ENCODE peak calls at places on chromosome X, in five cellular contexts. One of them, this sample, is unnamed.

GRCh38 chrX:103431316-103431715 is 55.0 kb downstream of the BEX3 start:
- DNase-seq in K562: no peak
- DNase-seq in GM12878: no peak
- DNase-seq in HepG2: no peak
- DNase-seq in HCT116: no peak
- DNase-seq in this sample: peak

GRCh38 chrX:123854329-123854728 is 5.5 kb upstream of the XIAP start:
- DNase-seq in HCT116: no peak
- DNase-seq in HepG2: no peak
- DNase-seq in GM12878: no peak
- DNase-seq in K562: no peak
- DNase-seq in this sample: no peak

GRCh38 chrX:1492421-1493012 is 39.8 kb upstream of the ASMTL start:
- DNase-seq in K562: no peak
- DNase-seq in GM12878: no peak
- DNase-seq in HCT116: no peak
- DNase-seq in HepG2: no peak
- DNase-seq in this sample: no peak

GRCh38 chrX:48834383-48834709 is 1.1 kb downstream of the PCSK1N start:
- DNase-seq in GM12878: no peak
- DNase-seq in K562: no peak
- DNase-seq in HCT116: no peak
- DNase-seq in HepG2: no peak
- DNase-seq in this sample: no peak

GRCh38 chrX:135931644-135932487 is 38.4 kb downstream of the SAGE1 start:
- DNase-seq in GM12878: no peak
- DNase-seq in HepG2: peak
- DNase-seq in HCT116: peak
- DNase-seq in K562: peak
- DNase-seq in this sample: peak

GRCh38 chrX:135431886-135432285 is 10.1 kb downstream of the SMIM10L2A start:
- DNase-seq in K562: no peak
- DNase-seq in GM12878: no peak
- DNase-seq in HepG2: no peak
- DNase-seq in HCT116: no peak
- DNase-seq in this sample: no peak

GRCh38 chrX:1751781-1752180 is 136.9 kb downstream of the ASMT start:
- DNase-seq in HCT116: no peak
- DNase-seq in HepG2: no peak
- DNase-seq in GM12878: no peak
- DNase-seq in K562: no peak
- DNase-seq in this sample: no peak

GRCh38 chrX:133859336-133859735 is 126.1 kb downstream of the GPC3 start:
- DNase-seq in K562: no peak
- DNase-seq in HepG2: no peak
- DNase-seq in HCT116: no peak
- DNase-seq in GM12878: no peak
- DNase-seq in this sample: no peak

GRCh38 chrX:132743086-132743485 is 215.3 kb downstream of the HS6ST2 start:
- DNase-seq in GM12878: no peak
- DNase-seq in HepG2: no peak
- DNase-seq in HCT116: no peak
- DNase-seq in K562: no peak
- DNase-seq in this sample: no peak

GRCh38 chrX:16207631-16208030 is 40.4 kb downstream of the MAGEB17 start:
- DNase-seq in K562: no peak
- DNase-seq in GM12878: no peak
- DNase-seq in HepG2: no peak
- DNase-seq in HCT116: no peak
- DNase-seq in this sample: no peak

GRCh38 chrX:53395605-53396298 is 26.7 kb downstream of the SMC1A start:
- DNase-seq in K562: no peak
- DNase-seq in HCT116: no peak
- DNase-seq in GM12878: no peak
- DNase-seq in HepG2: no peak
- DNase-seq in this sample: no peak

GRCh38 chrX:53403535-53403934 is 18.9 kb downstream of the SMC1A start:
- DNase-seq in HepG2: no peak
- DNase-seq in HCT116: no peak
- DNase-seq in GM12878: no peak
- DNase-seq in K562: no peak
- DNase-seq in this sample: no peak

GRCh38 chrX:53398216-53398615 is 24.2 kb downstream of the SMC1A start:
- DNase-seq in K562: no peak
- DNase-seq in GM12878: no peak
- DNase-seq in HepG2: no peak
- DNase-seq in HCT116: no peak
- DNase-seq in this sample: no peak
- TF ChIP-seq MAX in K562: no peak
- TF ChIP-seq MAX in GM12878: no peak
- TF ChIP-seq MAX in HepG2: no peak
- TF ChIP-seq MAX in HCT116: no peak
- TF ChIP-seq MAX in this sample: no peak

GRCh38 chrX:154411981-154412340 is 622 bp downstream of the TAFAZZIN start:
- DNase-seq in HepG2: peak
- DNase-seq in HCT116: no peak
- DNase-seq in K562: peak
- DNase-seq in GM12878: no peak
- DNase-seq in this sample: peak
- H2AFZ ChIP-seq in HepG2: no peak
- H2AFZ ChIP-seq in HCT116: no peak
- H2AFZ ChIP-seq in K562: peak
- H2AFZ ChIP-seq in GM12878: peak
- H2AFZ ChIP-seq in this sample: peak

GRCh38 chrX:45749375-45749774 is 548.7 kb upstream of the DIPK2B start:
- DNase-seq in HCT116: no peak
- DNase-seq in K562: no peak
- DNase-seq in GM12878: no peak
- DNase-seq in HepG2: no peak
- DNase-seq in this sample: peak
- TF ChIP-seq CTCF in HCT116: no peak
- TF ChIP-seq CTCF in K562: no peak
- TF ChIP-seq CTCF in GM12878: peak
- TF ChIP-seq CTCF in HepG2: no peak
- TF ChIP-seq CTCF in this sample: no peak

GRCh38 chrX:45619290-45619689 is 418.6 kb upstream of the DIPK2B start:
- DNase-seq in HCT116: no peak
- DNase-seq in HepG2: no peak
- DNase-seq in K562: no peak
- DNase-seq in GM12878: no peak
- DNase-seq in this sample: no peak

GRCh38 chrX:45622042-45622423 is 421.4 kb upstream of the DIPK2B start:
- DNase-seq in HepG2: no peak
- DNase-seq in HCT116: no peak
- DNase-seq in K562: no peak
- DNase-seq in GM12878: no peak
- DNase-seq in this sample: no peak

GRCh38 chrX:45621356-45622041 is 420.8 kb upstream of the DIPK2B start:
- DNase-seq in HepG2: no peak
- DNase-seq in K562: no peak
- DNase-seq in GM12878: no peak
- DNase-seq in HCT116: no peak
- DNase-seq in this sample: peak

GRCh38 chrX:45623266-45623665 is 422.6 kb upstream of the DIPK2B start:
- DNase-seq in HCT116: no peak
- DNase-seq in GM12878: no peak
- DNase-seq in K562: no peak
- DNase-seq in HepG2: no peak
- DNase-seq in this sample: peak

DNA sequence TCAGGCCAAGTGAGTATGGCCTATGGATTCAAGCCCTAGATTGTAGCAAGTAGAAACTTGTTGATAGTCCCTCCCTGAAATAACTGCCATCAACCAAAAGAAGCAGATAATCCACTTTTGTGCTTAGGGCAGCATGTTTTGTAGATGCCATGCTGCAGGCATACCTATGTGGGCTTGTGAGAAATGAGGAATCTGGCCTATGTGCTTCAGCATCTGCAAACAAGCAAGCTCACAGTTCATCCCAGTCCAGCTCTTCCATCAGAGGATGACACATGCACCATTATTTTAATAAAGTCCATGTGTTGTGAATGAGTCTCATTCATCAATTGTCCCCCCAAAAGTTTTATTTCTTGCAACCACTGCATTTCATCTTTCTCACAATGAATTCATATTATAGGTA is 421.9 kb upstream of the DIPK2B start:
- DNase-seq in HCT116: no peak
- DNase-seq in GM12878: no peak
- DNase-seq in K562: no peak
- DNase-seq in HepG2: no peak
- DNase-seq in this sample: peak
- TF ChIP-seq MAX in HCT116: no peak
- TF ChIP-seq MAX in GM12878: no peak
- TF ChIP-seq MAX in K562: no peak
- TF ChIP-seq MAX in HepG2: no peak
- TF ChIP-seq MAX in this sample: no peak